ENCODE peak calls at places on chromosome 13, in five cellular contexts. R is LoVo, P is NCI-H748 treated with DMSO at 0.1 percent for 48 hours, S is DND-41, B is stromal cell of bone marrow. G is an unnamed sample.

GRCh38 chr13:51311271-51311670 is 28.2 kb upstream of the SERPINE3 start:
- DNase-seq in R (no peak), P (no peak), S (no peak), B (no peak), G (no peak)

GRCh38 chr13:106609116-106609515 is 41.2 kb upstream of the ARGLU1 start:
- DNase-seq in R (no peak), P (no peak), S (no peak), B (no peak), G (no peak)

GRCh38 chr13:76326343-76326742 is 559.9 kb downstream of the KCTD12 start:
- DNase-seq in R (no peak), P (no peak), S (no peak), B (no peak), G (no peak)

GRCh38 chr13:19590423-19590822 is 29.1 kb upstream of the TPTE2 start:
- DNase-seq in R (no peak), P (no peak), S (no peak), B (no peak), G (no peak)

GRCh38 chr13:44976949-44977583 is 12.2 kb downstream of the NUFIP1 start:
- DNase-seq in R (no peak), P (no peak), S (no peak), B (no peak), G (no peak)

GRCh38 chr13:48858122-48858521 is 117.6 kb upstream of the FNDC3A start:
- DNase-seq in R (no peak), P (no peak), S (no peak), B (no peak), G (no peak)

GRCh38 chr13:27607125-27607524 is 13.2 kb downstream of the LNX2 start:
- DNase-seq in R (peak), P (no peak), S (no peak), B (peak), G (peak)

GRCh38 chr13:76017861-76018556 is 381.9 kb downstream of the LMO7 start:
- DNase-seq in R (no peak), P (no peak), S (no peak), B (no peak), G (no peak)

GRCh38 chr13:109547942-109548860 is 238.2 kb downstream of the IRS2 start:
- DNase-seq in R (no peak), P (no peak), S (peak), B (no peak), G (no peak)

GRCh38 chr13:80604094-80604493 is 263.2 kb upstream of the SPRY2 start:
- DNase-seq in R (no peak), P (no peak), S (no peak), B (peak), G (no peak)

GRCh38 chr13:110298221-110298565 is 8.8 kb downstream of the COL4A1 start:
- DNase-seq in R (no peak), P (no peak), S (no peak), B (no peak), G (no peak)

GRCh38 chr13:48562296-48563066 is 29.6 kb upstream of the RCBTB2 start:
- DNase-seq in R (no peak), P (no peak), S (peak), B (no peak), G (no peak)

GRCh38 chr13:47303626-47304025 is 406.8 kb upstream of the HTR2A start:
- DNase-seq in R (no peak), P (no peak), S (no peak), B (no peak), G (no peak)

GRCh38 chr13:95267662-95268369 is 33.4 kb downstream of the ABCC4 start:
- DNase-seq in R (no peak), P (no peak), S (no peak), B (peak), G (no peak)

GRCh38 chr13:51747438-51748434 is 56.2 kb downstream of the DHRS12 start:
- DNase-seq in R (no peak), P (no peak), S (no peak), B (no peak), G (no peak)

GRCh38 chr13:21106089-21106488 is 44.7 kb upstream of the LATS2 start:
- DNase-seq in R (no peak), P (no peak), S (no peak), B (peak), G (no peak)

GRCh38 chr13:78317030-78317429 is 286.3 kb downstream of the POU4F1 start:
- DNase-seq in R (no peak), P (no peak), S (no peak), B (peak), G (no peak)

GRCh38 chr13:80132741-80133601 is 208.0 kb downstream of the SPRY2 start:
- DNase-seq in R (peak), P (peak), S (no peak), B (peak), G (no peak)

GRCh38 chr13:114015111-114015551 is 41.3 kb upstream of the C13orf46 start:
- DNase-seq in R (no peak), P (no peak), S (no peak), B (no peak), G (no peak)

GRCh38 chr13:100210966-100211710 is 122.2 kb downstream of the PCCA start:
- DNase-seq in R (no peak), P (no peak), S (no peak), B (no peak), G (no peak)

GRCh38 chr13:46622918-46623256 is 69.9 kb downstream of the LRCH1 start:
- DNase-seq in R (no peak), P (no peak), S (no peak), B (peak), G (no peak)

GRCh38 chr13:84844473-84844872 is 954.7 kb downstream of the SLITRK6 start:
- DNase-seq in R (peak), P (peak), S (no peak), B (no peak), G (peak)

GRCh38 chr13:26011996-26012688 is 39.7 kb downstream of the SHISA2 start:
- DNase-seq in R (no peak), P (no peak), S (no peak), B (no peak), G (no peak)

GRCh38 chr13:105340061-105340606 is 1195.3 kb downstream of the EFNB2 start:
- DNase-seq in R (no peak), P (no peak), S (no peak), B (no peak), G (no peak)

GRCh38 chr13:41960195-41960699 is 662 bp downstream of the VWA8 start:
- DNase-seq in R (no peak), P (no peak), S (no peak), B (no peak), G (no peak)

GRCh38 chr13:25574437-25575426 is 203.0 kb downstream of the ATP8A2 start:
- DNase-seq in R (peak), P (peak), S (peak), B (peak), G (peak)

GRCh38 chr13:100330662-100331061 is 241.8 kb downstream of the PCCA start:
- DNase-seq in R (no peak), P (no peak), S (no peak), B (no peak), G (no peak)

GRCh38 chr13:113458218-113459065 is 5.2 kb upstream of the ADPRHL1 start:
- DNase-seq in R (no peak), P (no peak), S (peak), B (no peak), G (no peak)

GRCh38 chr13:101289764-101290163 is 126.5 kb downstream of the NALCN start:
- DNase-seq in R (no peak), P (peak), S (peak), B (no peak), G (no peak)

GRCh38 chr13:75829874-75830273 is 193.7 kb downstream of the LMO7 start:
- DNase-seq in R (no peak), P (no peak), S (no peak), B (no peak), G (no peak)

GRCh38 chr13:42345367-42345766 is 73.4 kb downstream of the AKAP11 start:
- DNase-seq in R (no peak), P (no peak), S (no peak), B (no peak), G (no peak)

GRCh38 chr13:20418953-20419352 is 106.7 kb downstream of the CRYL1 start:
- DNase-seq in R (no peak), P (no peak), S (no peak), B (no peak), G (no peak)

GRCh38 chr13:80009760-80010159 is 331.2 kb downstream of the SPRY2 start:
- DNase-seq in R (no peak), P (no peak), S (no peak), B (no peak), G (no peak)

GRCh38 chr13:74136089-74136658 is 2.0 kb upstream of the KLF12 start:
- DNase-seq in R (no peak), P (peak), S (peak), B (peak), G (no peak)

GRCh38 chr13:35210234-35210633 is 266.3 kb downstream of the MAB21L1 start:
- DNase-seq in R (no peak), P (no peak), S (no peak), B (peak), G (no peak)

GRCh38 chr13:86155756-86156155 is 356.5 kb upstream of the SLITRK6 start:
- DNase-seq in R (no peak), P (no peak), S (no peak), B (no peak), G (no peak)

GRCh38 chr13:36885901-36886300 is 34.1 kb downstream of the SMAD9 start:
- DNase-seq in R (no peak), P (no peak), S (no peak), B (no peak), G (no peak)

GRCh38 chr13:53206455-53206854 is 177.8 kb downstream of the OLFM4 start:
- DNase-seq in R (no peak), P (peak), S (no peak), B (no peak), G (no peak)

GRCh38 chr13:102769679-102770078 is 3.9 kb downstream of the TEX30 start:
- DNase-seq in R (no peak), P (no peak), S (no peak), B (no peak), G (no peak)

GRCh38 chr13:60143775-60144174 is 20.0 kb downstream of the DIAPH3 start:
- DNase-seq in R (no peak), P (peak), S (no peak), B (no peak), G (no peak)